ENCODE peak calls at places on chromosome 12, in seven cellular contexts. K, Y, P, S, R, U and J are unnamed samples. For H3K36me3, the result is how much of the 10 kb centered on the place peaks cover.

GRCh38 chr12:116054280-116054679 is 223.2 kb downstream of the MED13L start:
- DNase-seq in S (no peak), U (no peak), P (no peak), R (no peak), K (no peak), Y (no peak), J (no peak)

GRCh38 chr12:98869886-98870285 is 224.8 kb downstream of the APAF1 start:
- DNase-seq in S (no peak), P (no peak), K (no peak), Y (no peak), U (no peak), R (no peak), J (no peak)

GRCh38 chr12:89247541-89247942 is 104.8 kb downstream of the DUSP6 start:
- DNase-seq in U (no peak), S (no peak), P (no peak), K (no peak), Y (no peak), R (no peak), J (no peak)

GRCh38 chr12:51254592-51254991 is 15.6 kb downstream of the SMAGP start:
- DNase-seq in K (no peak), U (no peak), P (no peak), S (no peak), Y (no peak), R (no peak), J (no peak)

GRCh38 chr12:44835641-44836379 is 40.3 kb downstream of the NELL2 start:
- DNase-seq in R (no peak), K (no peak), U (no peak), Y (peak), S (no peak), P (no peak), J (no peak)

GRCh38 chr12:110776410-110776809 is 33.7 kb upstream of the PPP1CC start:
- DNase-seq in K (no peak), S (no peak), P (no peak), Y (no peak), U (no peak), R (no peak), J (no peak)

GRCh38 chr12:42162198-42162597 is 17.5 kb upstream of the GXYLT1 start:
- DNase-seq in P (peak), S (no peak), R (no peak), Y (no peak), U (no peak), K (no peak), J (no peak)

GRCh38 chr12:111283986-111284385 is 84.9 kb downstream of the PHETA1 start:
- DNase-seq in R (no peak), S (no peak), Y (no peak), K (no peak), U (no peak), P (no peak), J (no peak)

GRCh38 chr12:53659011-53659551 is 16.8 kb downstream of the ATP5MC2 start:
- DNase-seq in U (peak), K (peak), Y (peak), S (no peak), P (peak), R (peak), J (peak)

GRCh38 chr12:104064842-104065441 is 611 bp downstream of the HCFC2 start:
- DNase-seq in K (peak), P (peak), U (no peak), Y (peak), S (peak), R (peak), J (no peak)

GRCh38 chr12:25825494-25825893 is 133.0 kb upstream of the RASSF8 start:
- DNase-seq in U (no peak), P (no peak), K (no peak), R (no peak), S (no peak), Y (no peak), J (no peak)

DNA sequence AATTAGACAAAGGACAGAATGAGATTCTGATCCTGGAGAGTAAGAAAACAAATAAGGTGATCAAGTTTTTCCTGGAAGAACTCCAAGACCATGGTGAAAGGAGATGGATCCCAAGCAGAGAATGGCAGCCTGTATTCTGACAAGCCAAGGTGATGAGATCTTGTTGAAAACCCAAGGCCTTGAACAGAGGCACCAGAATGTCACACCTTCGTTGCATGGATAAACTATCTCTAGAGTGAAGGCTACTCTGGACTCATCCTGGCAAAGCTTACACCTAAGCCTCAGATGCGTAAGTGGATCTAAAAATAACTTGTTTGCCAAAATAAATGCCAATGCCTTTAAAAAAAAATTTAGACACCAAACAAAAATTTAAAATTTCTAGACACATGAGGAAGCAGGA is 605.9 kb downstream of the ETNK1 start:
- DNase-seq in K (no peak), P (no peak), Y (no peak), U (no peak), R (no peak), S (no peak), J (no peak)
- H3K36me3 ChIP-seq in K (under half), P (under half), Y (under half), U (under half), R (under half), S (under half), J (under half)

GRCh38 chr12:6234906-6235305 is 34.7 kb downstream of the CD9 start:
- DNase-seq in K (no peak), Y (no peak), S (no peak), P (no peak), U (no peak), R (peak), J (no peak)
- H3K36me3 ChIP-seq in K (under half), Y (under half), S (under half), P (under half), U (half or more), R (under half), J (under half)

DNA sequence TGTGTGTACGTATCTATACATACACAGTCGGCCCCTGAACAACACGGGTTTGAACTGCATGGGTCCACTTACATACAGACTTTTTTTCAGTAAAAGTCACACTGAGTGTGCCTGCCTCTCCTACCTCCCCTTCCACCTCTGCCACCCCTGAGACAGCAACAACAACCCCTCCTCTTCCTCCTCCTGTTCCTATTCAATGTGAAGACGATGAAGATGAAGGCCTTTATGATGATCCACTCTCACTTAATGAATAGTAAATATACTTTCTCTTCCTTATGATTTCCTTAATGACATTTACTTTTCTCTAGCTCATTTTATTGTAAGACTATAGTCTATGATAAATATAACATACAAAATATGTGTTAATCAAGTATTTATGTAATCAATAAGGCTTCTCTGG is 25.5 kb downstream of the TM7SF3 start:
- DNase-seq in Y (no peak), R (no peak), U (no peak), S (no peak), P (no peak), K (no peak), J (no peak)
- H3K36me3 ChIP-seq in Y (under half), R (under half), U (half or more), S (under half), P (under half), K (under half), J (under half)

DNA sequence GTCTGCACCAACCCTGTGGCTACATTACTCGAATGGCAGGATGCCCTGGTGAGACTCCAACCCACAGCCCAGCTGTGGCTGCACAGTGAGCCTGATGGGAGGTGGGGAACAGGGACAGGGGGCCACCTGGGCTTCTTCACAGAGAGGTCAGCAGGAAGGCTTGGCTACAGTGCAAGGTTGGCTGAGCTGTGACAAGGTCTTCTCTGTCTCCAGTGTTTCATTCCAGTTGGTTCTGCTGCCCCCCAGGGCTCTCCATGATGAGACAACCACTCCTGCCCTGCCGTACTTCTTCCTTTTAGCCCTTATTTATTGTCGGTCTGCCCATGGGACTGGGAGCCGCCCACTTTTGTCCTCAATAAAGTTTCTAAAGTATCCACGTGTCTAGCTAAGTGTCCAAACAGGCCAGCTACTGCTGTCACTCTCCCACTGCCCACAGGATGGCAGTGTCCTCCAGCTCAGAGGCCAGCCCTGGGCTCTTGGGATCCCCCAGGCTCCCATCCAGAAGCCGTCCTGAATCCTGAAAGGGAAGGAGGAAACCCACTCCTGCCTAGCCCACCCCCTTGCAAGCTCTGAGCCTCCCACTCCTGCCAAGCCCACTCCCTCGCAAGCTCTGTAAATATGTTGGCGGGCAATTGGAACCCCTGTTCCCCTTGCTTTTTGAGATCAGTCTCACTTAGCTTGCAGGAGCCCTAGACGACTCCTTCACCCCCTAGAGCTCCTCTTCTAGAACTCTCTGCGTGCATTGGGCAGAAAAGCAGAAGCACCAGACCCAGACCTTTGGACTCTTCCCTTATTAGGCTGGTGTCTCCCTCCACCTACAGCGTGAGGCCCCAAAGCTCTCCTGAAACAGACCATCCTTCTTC is 5.4 kb downstream of the C1QL4 start:
- DNase-seq in P (peak), R (peak), S (peak), Y (peak), U (peak), K (peak), J (peak)
- H3K36me3 ChIP-seq in P (under half), R (under half), S (under half), Y (under half), U (under half), K (under half), J (under half)

DNA sequence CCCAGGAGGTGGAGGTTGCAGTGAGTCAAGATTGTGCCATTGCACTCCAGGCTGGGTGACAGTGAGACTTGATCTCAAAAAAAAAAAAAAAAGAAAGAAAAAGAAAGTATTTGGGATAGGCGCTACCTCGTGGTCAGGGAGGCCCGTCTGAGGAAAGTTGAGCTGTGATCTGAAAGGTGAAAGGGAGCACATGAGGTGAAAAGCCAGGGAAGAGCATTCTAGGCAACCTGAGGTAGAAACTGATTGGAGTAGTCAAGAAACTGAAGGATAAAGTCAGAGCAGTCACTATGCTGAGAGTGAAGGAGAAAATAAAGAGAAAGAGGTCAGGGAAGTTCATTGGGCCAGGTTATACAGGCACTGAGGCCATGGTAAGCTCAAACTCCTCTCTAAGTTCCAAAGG is 7.7 kb downstream of the ANAPC5 start:
- DNase-seq in S (no peak), P (no peak), R (no peak), Y (no peak), U (no peak), K (no peak), J (no peak)
- H3K36me3 ChIP-seq in S (under half), P (under half), R (under half), Y (half or more), U (half or more), K (under half), J (under half)

GRCh38 chr12:124655317-124656213 is 88.2 kb upstream of the NCOR2 start:
- DNase-seq in S (peak), R (peak), P (peak), K (no peak), U (peak), Y (peak), J (peak)

GRCh38 chr12:124652661-124653060 is 85.2 kb upstream of the NCOR2 start:
- DNase-seq in S (no peak), U (no peak), R (no peak), P (no peak), K (no peak), Y (no peak), J (no peak)

GRCh38 chr12:124656214-124656516 is 88.8 kb upstream of the NCOR2 start:
- DNase-seq in S (no peak), K (no peak), U (no peak), Y (no peak), P (no peak), R (no peak), J (no peak)

GRCh38 chr12:124653169-124653931 is 85.9 kb upstream of the NCOR2 start:
- DNase-seq in P (no peak), S (no peak), Y (no peak), R (no peak), K (no peak), U (no peak), J (no peak)

DNA sequence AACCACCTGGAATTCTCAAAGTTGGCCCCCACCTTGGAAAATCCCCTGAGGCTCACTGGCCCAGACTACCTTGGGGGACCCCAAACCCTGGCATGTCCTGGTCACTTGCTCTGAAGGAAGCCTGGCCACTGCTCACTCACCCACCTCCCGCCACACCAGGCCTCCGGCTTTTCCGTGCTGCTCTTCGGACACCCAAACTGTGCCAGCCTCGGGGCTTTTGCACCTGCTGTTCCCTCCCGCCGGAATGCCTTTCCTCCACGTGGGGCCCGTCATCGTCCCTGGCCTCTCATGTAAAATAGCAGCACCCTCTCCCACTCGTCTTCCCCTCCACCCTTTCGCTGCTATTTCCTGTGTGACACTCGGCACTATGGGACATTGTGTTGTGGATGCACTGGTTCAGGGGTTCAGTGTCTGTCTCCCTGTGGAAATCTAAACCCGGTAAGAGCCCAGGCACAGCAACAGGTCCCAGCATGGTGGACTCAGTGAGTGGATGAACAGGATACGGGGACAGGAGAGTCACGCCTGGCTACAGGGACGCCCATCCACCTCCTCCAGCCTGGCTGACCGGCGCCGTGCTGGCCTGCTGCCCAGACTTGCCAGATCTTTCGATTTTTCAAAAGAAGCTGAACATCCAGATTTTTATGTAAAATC is 87.4 kb upstream of the NCOR2 start:
- DNase-seq in S (peak), K (peak), R (no peak), P (no peak), Y (peak), U (no peak), J (peak)
- H3K36me3 ChIP-seq in S (under half), K (under half), R (under half), P (under half), Y (under half), U (under half), J (under half)

DNA sequence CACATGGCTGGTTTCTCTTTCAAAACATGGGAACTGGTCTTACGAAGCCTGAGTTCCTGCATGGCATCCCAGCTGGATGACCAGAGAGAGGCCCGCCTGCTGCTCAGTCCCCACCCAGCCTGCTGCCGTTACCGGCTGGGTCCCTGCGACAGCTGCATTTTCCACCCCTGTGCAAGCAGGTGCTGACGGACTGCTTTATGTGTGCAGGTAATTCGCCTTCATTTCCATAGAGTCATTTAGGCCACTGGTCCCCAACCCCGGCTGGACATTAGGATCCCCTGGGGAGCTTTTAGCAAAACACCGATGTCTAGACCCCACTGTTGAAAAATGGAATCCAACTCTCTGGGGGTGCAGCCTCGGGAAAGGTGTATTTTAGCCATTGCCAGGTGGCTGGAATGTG is 51.9 kb downstream of the RBM19 start:
- DNase-seq in P (no peak), K (no peak), U (no peak), S (no peak), Y (no peak), R (no peak), J (no peak)
- H3K36me3 ChIP-seq in P (under half), K (under half), U (half or more), S (under half), Y (under half), R (under half), J (under half)